ENCODE peak calls at places on chromosomes 3 and 15, in five cellular contexts. One of them, this sample, is unnamed.

GRCh38 chr3:58246148-58247051 is 8.8 kb downstream of the ABHD6 start:
- DNase-seq in posterior vena cava: no peak
- DNase-seq in NCI-H1105 treated with DMSO at 0.1 percent for 48 hours: no peak
- DNase-seq in tibial artery: no peak
- DNase-seq in lung microvascular endothelial cell: no peak
- DNase-seq in this sample: no peak

GRCh38 chr3:122969585-122970453 is 57.7 kb downstream of the SEMA5B start:
- DNase-seq in posterior vena cava: no peak
- DNase-seq in NCI-H1105 treated with DMSO at 0.1 percent for 48 hours: no peak
- DNase-seq in tibial artery: peak
- DNase-seq in lung microvascular endothelial cell: no peak
- DNase-seq in this sample: no peak

GRCh38 chr15:40829155-40829554 is 647 bp upstream of the PPP1R14D start:
- DNase-seq in posterior vena cava: no peak
- DNase-seq in NCI-H1105 treated with DMSO at 0.1 percent for 48 hours: no peak
- DNase-seq in tibial artery: no peak
- DNase-seq in lung microvascular endothelial cell: no peak
- DNase-seq in this sample: no peak

GRCh38 chr3:50138266-50139230 is 16.6 kb upstream of the SEMA3F start:
- DNase-seq in posterior vena cava: no peak
- DNase-seq in NCI-H1105 treated with DMSO at 0.1 percent for 48 hours: no peak
- DNase-seq in tibial artery: no peak
- DNase-seq in lung microvascular endothelial cell: peak
- DNase-seq in this sample: no peak

GRCh38 chr3:133138017-133138416 is 99.8 kb downstream of the TMEM108 start:
- DNase-seq in posterior vena cava: no peak
- DNase-seq in NCI-H1105 treated with DMSO at 0.1 percent for 48 hours: no peak
- DNase-seq in tibial artery: no peak
- DNase-seq in lung microvascular endothelial cell: no peak
- DNase-seq in this sample: no peak

GRCh38 chr15:79157631-79158592 is 67.3 kb upstream of the RASGRF1 start:
- DNase-seq in posterior vena cava: no peak
- DNase-seq in NCI-H1105 treated with DMSO at 0.1 percent for 48 hours: no peak
- DNase-seq in tibial artery: no peak
- DNase-seq in lung microvascular endothelial cell: no peak
- DNase-seq in this sample: no peak

GRCh38 chr15:86892774-86893449 is 813.2 kb downstream of the AGBL1 start:
- DNase-seq in posterior vena cava: no peak
- DNase-seq in NCI-H1105 treated with DMSO at 0.1 percent for 48 hours: peak
- DNase-seq in tibial artery: no peak
- DNase-seq in lung microvascular endothelial cell: no peak
- DNase-seq in this sample: no peak

GRCh38 chr3:38138347-38139190 is at the start of gene MYD88:
- DNase-seq in posterior vena cava: peak
- DNase-seq in NCI-H1105 treated with DMSO at 0.1 percent for 48 hours: peak
- DNase-seq in tibial artery: peak
- DNase-seq in lung microvascular endothelial cell: peak
- DNase-seq in this sample: no peak

GRCh38 chr15:77083381-77084160 is 12.7 kb upstream of the TSPAN3 start:
- DNase-seq in posterior vena cava: peak
- DNase-seq in NCI-H1105 treated with DMSO at 0.1 percent for 48 hours: peak
- DNase-seq in tibial artery: peak
- DNase-seq in lung microvascular endothelial cell: peak
- DNase-seq in this sample: peak

GRCh38 chr3:58411036-58411435 is 22.6 kb downstream of the PDHB start:
- DNase-seq in posterior vena cava: no peak
- DNase-seq in NCI-H1105 treated with DMSO at 0.1 percent for 48 hours: no peak
- DNase-seq in tibial artery: no peak
- DNase-seq in lung microvascular endothelial cell: no peak
- DNase-seq in this sample: no peak

GRCh38 chr3:98817546-98817945 is 54.4 kb downstream of the ST3GAL6 start:
- DNase-seq in posterior vena cava: no peak
- DNase-seq in NCI-H1105 treated with DMSO at 0.1 percent for 48 hours: peak
- DNase-seq in tibial artery: no peak
- DNase-seq in lung microvascular endothelial cell: peak
- DNase-seq in this sample: peak

GRCh38 chr3:68880632-68881031 is 51.7 kb downstream of the TAFA4 start:
- DNase-seq in posterior vena cava: no peak
- DNase-seq in NCI-H1105 treated with DMSO at 0.1 percent for 48 hours: no peak
- DNase-seq in tibial artery: no peak
- DNase-seq in lung microvascular endothelial cell: no peak
- DNase-seq in this sample: no peak

GRCh38 chr3:38000965-38001455 is 10.4 kb downstream of the VILL start:
- DNase-seq in posterior vena cava: peak
- DNase-seq in NCI-H1105 treated with DMSO at 0.1 percent for 48 hours: no peak
- DNase-seq in tibial artery: no peak
- DNase-seq in lung microvascular endothelial cell: no peak
- DNase-seq in this sample: no peak

This sample was measured in dermis microvascular lymphatic vessel endothelial cell.